ENCODE peak calls at places on chromosomes 7 and 10, in six cellular contexts. One of them, this sample, is unnamed.

GRCh38 chr7:148701414-148701813 is 2.7 kb downstream of the CUL1 start:
- DNase-seq in GM12865: no peak
- DNase-seq in astrocyte of the spinal cord: no peak
- DNase-seq in MM.1S: no peak
- DNase-seq in foreskin keratinocyte: no peak
- DNase-seq in WTC11: no peak
- DNase-seq in this sample: peak; percentile 34

GRCh38 chr7:66626236-66626957 is 2.3 kb upstream of the KCTD7 start:
- DNase-seq in WTC11: no peak
- DNase-seq in foreskin keratinocyte: no peak
- DNase-seq in GM12865: no peak
- DNase-seq in astrocyte of the spinal cord: no peak
- DNase-seq in MM.1S: no peak
- DNase-seq in this sample: peak; percentile 74

GRCh38 chr10:4061441-4061951 is 276.5 kb upstream of the KLF6 start:
- DNase-seq in astrocyte of the spinal cord: no peak
- DNase-seq in MM.1S: no peak
- DNase-seq in WTC11: no peak
- DNase-seq in GM12865: no peak
- DNase-seq in foreskin keratinocyte: peak; percentile 26
- DNase-seq in this sample: peak; percentile 86

GRCh38 chr7:129066290-129067131 is 11.6 kb upstream of the TNPO3 start:
- DNase-seq in astrocyte of the spinal cord: peak; percentile 38
- DNase-seq in WTC11: peak; percentile 38
- DNase-seq in GM12865: no peak
- DNase-seq in MM.1S: no peak
- DNase-seq in foreskin keratinocyte: peak; percentile 54
- DNase-seq in this sample: peak; percentile 84

GRCh38 chr7:71896535-71896934 is 515.6 kb downstream of the CALN1 start:
- DNase-seq in foreskin keratinocyte: no peak
- DNase-seq in WTC11: no peak
- DNase-seq in GM12865: no peak
- DNase-seq in astrocyte of the spinal cord: no peak
- DNase-seq in MM.1S: no peak
- DNase-seq in this sample: no peak

GRCh38 chr10:93471110-93471651 is 11.0 kb downstream of the MYOF start:
- DNase-seq in astrocyte of the spinal cord: peak; percentile 99
- DNase-seq in MM.1S: no peak
- DNase-seq in foreskin keratinocyte: peak; percentile 94
- DNase-seq in GM12865: no peak
- DNase-seq in WTC11: no peak
- DNase-seq in this sample: peak; percentile 97

GRCh38 chr7:104878577-104878976 is 135.4 kb upstream of the KMT2E start:
- DNase-seq in GM12865: peak; percentile 82
- DNase-seq in WTC11: no peak
- DNase-seq in astrocyte of the spinal cord: no peak
- DNase-seq in foreskin keratinocyte: no peak
- DNase-seq in MM.1S: peak; percentile 58
- DNase-seq in this sample: no peak

GRCh38 chr10:100516847-100517246 is 2.8 kb downstream of the SEC31B start:
- DNase-seq in GM12865: no peak
- DNase-seq in WTC11: peak; percentile 41
- DNase-seq in astrocyte of the spinal cord: no peak
- DNase-seq in MM.1S: peak; percentile 25
- DNase-seq in foreskin keratinocyte: no peak
- DNase-seq in this sample: no peak

GRCh38 chr7:118153551-118154177 is 30.3 kb upstream of the LSM8 start:
- DNase-seq in MM.1S: peak; percentile 68
- DNase-seq in foreskin keratinocyte: no peak
- DNase-seq in GM12865: peak; percentile 52
- DNase-seq in WTC11: no peak
- DNase-seq in astrocyte of the spinal cord: peak; percentile 38
- DNase-seq in this sample: peak; percentile 53

GRCh38 chr10:89079991-89080390 is 89.4 kb downstream of the FAS start:
- DNase-seq in astrocyte of the spinal cord: no peak
- DNase-seq in MM.1S: no peak
- DNase-seq in WTC11: no peak
- DNase-seq in GM12865: no peak
- DNase-seq in foreskin keratinocyte: no peak
- DNase-seq in this sample: no peak

GRCh38 chr7:77903597-77903996 is 105.0 kb downstream of the PHTF2 start:
- DNase-seq in GM12865: peak; percentile 60
- DNase-seq in MM.1S: no peak
- DNase-seq in astrocyte of the spinal cord: no peak
- DNase-seq in WTC11: no peak
- DNase-seq in foreskin keratinocyte: no peak
- DNase-seq in this sample: peak; percentile 15

GRCh38 chr10:75236178-75236825 is 545 bp upstream of the COMTD1 start:
- DNase-seq in WTC11: no peak
- DNase-seq in GM12865: no peak
- DNase-seq in foreskin keratinocyte: no peak
- DNase-seq in astrocyte of the spinal cord: no peak
- DNase-seq in MM.1S: no peak
- DNase-seq in this sample: no peak

GRCh38 chr7:88214456-88214855 is 5.4 kb downstream of the SRI start:
- DNase-seq in astrocyte of the spinal cord: no peak
- DNase-seq in GM12865: no peak
- DNase-seq in foreskin keratinocyte: no peak
- DNase-seq in MM.1S: no peak
- DNase-seq in WTC11: no peak
- DNase-seq in this sample: no peak

GRCh38 chr7:158285383-158285770 is 302.2 kb downstream of the PTPRN2 start:
- DNase-seq in WTC11: no peak
- DNase-seq in foreskin keratinocyte: no peak
- DNase-seq in astrocyte of the spinal cord: no peak
- DNase-seq in MM.1S: no peak
- DNase-seq in GM12865: no peak
- DNase-seq in this sample: no peak

GRCh38 chr10:71531485-71532446 is 135.0 kb downstream of the CDH23 start:
- DNase-seq in astrocyte of the spinal cord: no peak
- DNase-seq in GM12865: peak; percentile 40
- DNase-seq in foreskin keratinocyte: no peak
- DNase-seq in WTC11: no peak
- DNase-seq in MM.1S: no peak
- DNase-seq in this sample: no peak

GRCh38 chr10:128936392-128936791 is 530.6 kb upstream of the MGMT start:
- DNase-seq in WTC11: no peak
- DNase-seq in MM.1S: no peak
- DNase-seq in GM12865: no peak
- DNase-seq in foreskin keratinocyte: no peak
- DNase-seq in astrocyte of the spinal cord: no peak
- DNase-seq in this sample: no peak

GRCh38 chr10:124419635-124420034 is 912 bp upstream of the OAT start:
- DNase-seq in MM.1S: no peak
- DNase-seq in foreskin keratinocyte: no peak
- DNase-seq in astrocyte of the spinal cord: no peak
- DNase-seq in GM12865: no peak
- DNase-seq in WTC11: no peak
- DNase-seq in this sample: no peak

GRCh38 chr7:31126976-31127375 is 74.9 kb downstream of the ADCYAP1R1 start:
- DNase-seq in GM12865: no peak
- DNase-seq in WTC11: no peak
- DNase-seq in foreskin keratinocyte: no peak
- DNase-seq in astrocyte of the spinal cord: peak; percentile 20
- DNase-seq in MM.1S: no peak
- DNase-seq in this sample: peak; percentile 35

GRCh38 chr10:65518379-65518778 is 1407.5 kb upstream of the LRRTM3 start:
- DNase-seq in GM12865: no peak
- DNase-seq in foreskin keratinocyte: no peak
- DNase-seq in WTC11: no peak
- DNase-seq in astrocyte of the spinal cord: peak; percentile 73
- DNase-seq in MM.1S: no peak
- DNase-seq in this sample: no peak

GRCh38 chr10:112536663-112537062 is 89.6 kb downstream of the VTI1A start:
- DNase-seq in GM12865: no peak
- DNase-seq in foreskin keratinocyte: no peak
- DNase-seq in astrocyte of the spinal cord: no peak
- DNase-seq in MM.1S: no peak
- DNase-seq in WTC11: no peak
- DNase-seq in this sample: no peak

GRCh38 chr10:133270204-133270603 is 6.5 kb downstream of the ADAM8 start:
- DNase-seq in foreskin keratinocyte: no peak
- DNase-seq in MM.1S: no peak
- DNase-seq in astrocyte of the spinal cord: no peak
- DNase-seq in GM12865: no peak
- DNase-seq in WTC11: no peak
- DNase-seq in this sample: no peak
- TF ChIP-seq CTCF in foreskin keratinocyte: no peak
- TF ChIP-seq CTCF in MM.1S: no peak
- TF ChIP-seq CTCF in astrocyte of the spinal cord: no peak
- TF ChIP-seq CTCF in GM12865: no peak
- TF ChIP-seq CTCF in WTC11: no peak
- TF ChIP-seq CTCF in this sample: no peak

DNA sequence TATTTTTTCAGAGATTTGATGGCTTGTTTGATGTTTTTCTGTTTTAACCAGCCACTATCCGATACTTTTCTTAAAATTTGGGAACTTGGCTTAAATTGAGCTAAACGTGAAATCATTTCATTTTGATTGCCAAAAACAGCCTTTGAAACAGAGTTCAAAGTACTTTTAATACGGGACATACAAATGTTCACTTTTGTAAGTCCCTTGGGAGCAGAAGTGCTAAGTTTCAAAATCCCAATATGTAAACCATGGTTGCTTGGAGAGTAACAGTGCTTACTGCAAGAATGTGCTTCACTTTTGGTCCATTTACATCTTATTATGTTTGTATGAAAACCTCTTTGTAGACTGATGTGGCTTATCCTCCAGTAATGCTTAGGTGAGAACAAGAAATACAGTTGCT is 10.9 kb downstream of the PNPLA8 start:
- DNase-seq in WTC11: no peak
- DNase-seq in foreskin keratinocyte: no peak
- DNase-seq in astrocyte of the spinal cord: no peak
- DNase-seq in GM12865: no peak
- DNase-seq in MM.1S: no peak
- DNase-seq in this sample: no peak
- TF ChIP-seq CTCF in WTC11: no peak
- TF ChIP-seq CTCF in foreskin keratinocyte: no peak
- TF ChIP-seq CTCF in astrocyte of the spinal cord: no peak
- TF ChIP-seq CTCF in GM12865: no peak
- TF ChIP-seq CTCF in MM.1S: no peak
- TF ChIP-seq CTCF in this sample: no peak

DNA sequence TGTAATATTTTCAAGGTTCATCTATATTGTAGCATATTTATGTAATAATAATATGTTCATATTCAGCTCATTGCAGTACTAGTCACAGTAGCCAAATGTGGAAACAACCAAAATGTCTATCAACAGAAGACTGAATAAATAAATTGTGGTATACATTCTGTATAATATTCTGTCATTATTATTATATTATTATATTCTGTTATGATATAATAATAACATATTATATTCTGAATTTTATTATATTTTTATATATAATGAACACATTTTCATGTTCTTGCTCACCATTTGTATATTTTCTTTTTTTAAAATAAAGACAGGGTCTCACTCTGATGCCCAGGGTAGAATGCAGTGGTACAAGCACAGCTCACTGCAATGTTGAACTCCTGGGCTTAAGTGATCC is 91.2 kb upstream of the STARD3NL start:
- DNase-seq in GM12865: no peak
- DNase-seq in WTC11: no peak
- DNase-seq in foreskin keratinocyte: no peak
- DNase-seq in astrocyte of the spinal cord: no peak
- DNase-seq in MM.1S: no peak
- DNase-seq in this sample: no peak
- TF ChIP-seq CTCF in GM12865: no peak
- TF ChIP-seq CTCF in WTC11: no peak
- TF ChIP-seq CTCF in foreskin keratinocyte: no peak
- TF ChIP-seq CTCF in astrocyte of the spinal cord: no peak
- TF ChIP-seq CTCF in MM.1S: no peak
- TF ChIP-seq CTCF in this sample: no peak

GRCh38 chr7:6530626-6531491 is 20.4 kb downstream of the GRID2IP start:
- DNase-seq in GM12865: peak; percentile 59
- DNase-seq in astrocyte of the spinal cord: no peak
- DNase-seq in MM.1S: peak; percentile 29
- DNase-seq in WTC11: peak; percentile 80
- DNase-seq in foreskin keratinocyte: no peak
- DNase-seq in this sample: no peak
- TF ChIP-seq CTCF in GM12865: no peak
- TF ChIP-seq CTCF in astrocyte of the spinal cord: no peak
- TF ChIP-seq CTCF in MM.1S: no peak
- TF ChIP-seq CTCF in WTC11: no peak
- TF ChIP-seq CTCF in foreskin keratinocyte: no peak
- TF ChIP-seq CTCF in this sample: no peak

DNA sequence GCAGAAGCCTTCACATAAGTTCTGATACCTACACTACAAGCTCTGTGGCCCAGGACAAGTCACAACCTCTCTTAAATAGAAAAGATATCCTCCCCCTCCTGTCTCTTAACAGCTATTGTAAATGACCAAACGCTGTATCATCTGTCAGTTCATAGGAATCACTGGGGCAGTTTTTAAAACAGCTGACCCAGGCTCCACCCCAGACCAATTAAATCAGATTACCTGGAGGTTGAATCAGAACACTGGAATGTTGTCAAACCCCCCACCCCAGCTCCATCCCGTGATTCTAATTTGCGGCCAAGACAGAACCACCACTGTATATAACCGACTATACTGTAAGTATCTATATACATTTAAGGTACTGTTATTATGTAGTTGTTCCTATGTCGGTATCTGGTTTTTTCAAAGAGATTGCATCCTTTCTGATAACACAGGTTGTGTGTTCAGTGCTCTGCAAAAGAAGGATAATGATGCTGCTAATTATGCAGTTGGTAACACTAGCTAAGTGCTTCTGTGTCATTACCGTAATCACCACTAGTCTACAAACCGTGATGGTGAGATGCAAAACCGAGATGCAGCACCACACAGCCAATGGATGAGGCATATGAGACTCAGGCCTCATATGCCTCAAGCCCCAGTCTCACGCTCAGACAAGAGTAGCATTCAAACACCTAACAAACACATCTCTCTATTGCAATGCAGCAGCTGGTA is 47.4 kb downstream of the TNS3 start:
- DNase-seq in astrocyte of the spinal cord: no peak
- DNase-seq in WTC11: no peak
- DNase-seq in GM12865: no peak
- DNase-seq in MM.1S: no peak
- DNase-seq in foreskin keratinocyte: peak; percentile 91
- DNase-seq in this sample: no peak
- TF ChIP-seq CTCF in astrocyte of the spinal cord: peak; percentile 5
- TF ChIP-seq CTCF in WTC11: no peak
- TF ChIP-seq CTCF in GM12865: no peak
- TF ChIP-seq CTCF in MM.1S: no peak
- TF ChIP-seq CTCF in foreskin keratinocyte: peak; percentile 46
- TF ChIP-seq CTCF in this sample: no peak